ENCODE peak calls at places on chromosome 19, in nine cellular contexts. One of them, this sample, is unnamed.

GRCh38 chr19:13834308-13834790 is 39.1 kb downstream of the ZSWIM4 start:
- DNase-seq in AG10803: peak; percentile 65
- DNase-seq in foreskin fibroblast: peak; percentile 60
- DNase-seq in right atrium auricular region: no peak
- DNase-seq in cardiac fibroblast: peak; percentile 39
- DNase-seq in H9: peak; percentile 45
- DNase-seq in uterus: peak; percentile 25
- DNase-seq in GM10248: no peak
- DNase-seq in osteocyte: no peak
- DNase-seq in this sample: no peak

GRCh38 chr19:33374406-33374703 is 846 bp downstream of the CEBPG start:
- DNase-seq in GM10248: no peak
- DNase-seq in AG10803: peak; percentile 44
- DNase-seq in uterus: peak; percentile 27
- DNase-seq in cardiac fibroblast: no peak
- DNase-seq in osteocyte: no peak
- DNase-seq in foreskin fibroblast: no peak
- DNase-seq in right atrium auricular region: no peak
- DNase-seq in H9: no peak
- DNase-seq in this sample: peak; percentile 16

GRCh38 chr19:54480048-54480447 is 7.0 kb upstream of the CDC42EP5 start:
- DNase-seq in AG10803: no peak
- DNase-seq in foreskin fibroblast: no peak
- DNase-seq in right atrium auricular region: no peak
- DNase-seq in GM10248: no peak
- DNase-seq in uterus: no peak
- DNase-seq in H9: no peak
- DNase-seq in cardiac fibroblast: no peak
- DNase-seq in osteocyte: no peak
- DNase-seq in this sample: no peak

GRCh38 chr19:42846597-42846996 is 32.9 kb downstream of the PSG1 start:
- DNase-seq in AG10803: no peak
- DNase-seq in H9: no peak
- DNase-seq in right atrium auricular region: no peak
- DNase-seq in uterus: no peak
- DNase-seq in GM10248: no peak
- DNase-seq in osteocyte: no peak
- DNase-seq in foreskin fibroblast: peak; percentile 37
- DNase-seq in cardiac fibroblast: no peak
- DNase-seq in this sample: no peak

GRCh38 chr19:6674868-6675305 is 4.9 kb upstream of the TNFSF14 start:
- DNase-seq in H9: peak; percentile 85
- DNase-seq in right atrium auricular region: no peak
- DNase-seq in uterus: peak; percentile 34
- DNase-seq in foreskin fibroblast: peak; percentile 18
- DNase-seq in osteocyte: no peak
- DNase-seq in GM10248: peak; percentile 85
- DNase-seq in AG10803: peak; percentile 50
- DNase-seq in cardiac fibroblast: peak; percentile 75
- DNase-seq in this sample: peak; percentile 98

GRCh38 chr19:5941673-5942072 is 27.6 kb downstream of the CAPS start:
- DNase-seq in H9: no peak
- DNase-seq in cardiac fibroblast: no peak
- DNase-seq in foreskin fibroblast: no peak
- DNase-seq in uterus: no peak
- DNase-seq in GM10248: no peak
- DNase-seq in osteocyte: no peak
- DNase-seq in AG10803: no peak
- DNase-seq in right atrium auricular region: no peak
- DNase-seq in this sample: no peak

GRCh38 chr19:7575426-7576040 is 20.1 kb upstream of the CAMSAP3 start:
- DNase-seq in AG10803: no peak
- DNase-seq in foreskin fibroblast: peak; percentile 9
- DNase-seq in uterus: no peak
- DNase-seq in osteocyte: no peak
- DNase-seq in GM10248: peak; percentile 15
- DNase-seq in cardiac fibroblast: no peak
- DNase-seq in right atrium auricular region: no peak
- DNase-seq in H9: no peak
- DNase-seq in this sample: peak; percentile 35

GRCh38 chr19:7130043-7130442 is 60.5 kb downstream of the ZNF557 start:
- DNase-seq in foreskin fibroblast: no peak
- DNase-seq in cardiac fibroblast: no peak
- DNase-seq in uterus: no peak
- DNase-seq in H9: no peak
- DNase-seq in AG10803: no peak
- DNase-seq in right atrium auricular region: no peak
- DNase-seq in osteocyte: no peak
- DNase-seq in GM10248: no peak
- DNase-seq in this sample: no peak

GRCh38 chr19:8835877-8836276 is 3.7 kb downstream of the MBD3L1 start:
- DNase-seq in right atrium auricular region: no peak
- DNase-seq in H9: no peak
- DNase-seq in uterus: no peak
- DNase-seq in foreskin fibroblast: no peak
- DNase-seq in AG10803: no peak
- DNase-seq in cardiac fibroblast: no peak
- DNase-seq in GM10248: no peak
- DNase-seq in osteocyte: no peak
- DNase-seq in this sample: no peak

GRCh38 chr19:1063030-1063908 is 3.7 kb upstream of the ARHGAP45 start:
- DNase-seq in right atrium auricular region: no peak
- DNase-seq in osteocyte: no peak
- DNase-seq in GM10248: peak; percentile 58
- DNase-seq in H9: no peak
- DNase-seq in uterus: no peak
- DNase-seq in AG10803: no peak
- DNase-seq in cardiac fibroblast: no peak
- DNase-seq in foreskin fibroblast: no peak
- DNase-seq in this sample: peak; percentile 83

GRCh38 chr19:11766597-11767591 is at the start of gene ZNF441:
- DNase-seq in right atrium auricular region: peak; percentile 99
- DNase-seq in uterus: peak; percentile 97
- DNase-seq in GM10248: peak; percentile 94
- DNase-seq in osteocyte: peak; percentile 98
- DNase-seq in cardiac fibroblast: peak; percentile 95
- DNase-seq in foreskin fibroblast: peak; percentile 91
- DNase-seq in AG10803: peak; percentile 93
- DNase-seq in H9: peak; percentile 92
- DNase-seq in this sample: peak; percentile 98

GRCh38 chr19:55688422-55689218 is 13.6 kb downstream of the EPN1 start:
- DNase-seq in cardiac fibroblast: no peak
- DNase-seq in H9: no peak
- DNase-seq in GM10248: no peak
- DNase-seq in uterus: no peak
- DNase-seq in osteocyte: no peak
- DNase-seq in AG10803: no peak
- DNase-seq in foreskin fibroblast: no peak
- DNase-seq in right atrium auricular region: no peak
- DNase-seq in this sample: no peak

GRCh38 chr19:7348587-7349230 is at the start of gene ARHGEF18:
- DNase-seq in AG10803: no peak
- DNase-seq in H9: no peak
- DNase-seq in right atrium auricular region: no peak
- DNase-seq in GM10248: peak; percentile 65
- DNase-seq in osteocyte: no peak
- DNase-seq in cardiac fibroblast: no peak
- DNase-seq in foreskin fibroblast: no peak
- DNase-seq in uterus: no peak
- DNase-seq in this sample: peak; percentile 75

GRCh38 chr19:11364296-11364904 is 9.2 kb downstream of the PLPPR2 start:
- DNase-seq in foreskin fibroblast: no peak
- DNase-seq in osteocyte: no peak
- DNase-seq in AG10803: no peak
- DNase-seq in GM10248: no peak
- DNase-seq in uterus: no peak
- DNase-seq in right atrium auricular region: no peak
- DNase-seq in cardiac fibroblast: no peak
- DNase-seq in H9: no peak
- DNase-seq in this sample: no peak

GRCh38 chr19:55645512-55645881 is 2.0 kb downstream of the ZNF581 start:
- DNase-seq in GM10248: no peak
- DNase-seq in uterus: no peak
- DNase-seq in H9: no peak
- DNase-seq in right atrium auricular region: no peak
- DNase-seq in AG10803: no peak
- DNase-seq in cardiac fibroblast: no peak
- DNase-seq in foreskin fibroblast: no peak
- DNase-seq in osteocyte: no peak
- DNase-seq in this sample: no peak

GRCh38 chr19:48524221-48524620 is 12.6 kb upstream of the LMTK3 start:
- DNase-seq in H9: no peak
- DNase-seq in foreskin fibroblast: no peak
- DNase-seq in GM10248: no peak
- DNase-seq in osteocyte: no peak
- DNase-seq in cardiac fibroblast: no peak
- DNase-seq in right atrium auricular region: no peak
- DNase-seq in AG10803: no peak
- DNase-seq in uterus: no peak
- DNase-seq in this sample: no peak

GRCh38 chr19:43524922-43525835 is 1.8 kb downstream of the ETHE1 start:
- DNase-seq in AG10803: peak; percentile 47
- DNase-seq in GM10248: peak; percentile 63
- DNase-seq in foreskin fibroblast: no peak
- DNase-seq in uterus: peak; percentile 43
- DNase-seq in H9: peak; percentile 64
- DNase-seq in osteocyte: no peak
- DNase-seq in cardiac fibroblast: peak; percentile 67
- DNase-seq in right atrium auricular region: peak; percentile 73
- DNase-seq in this sample: peak; percentile 45

GRCh38 chr19:52896431-52897148 is 845 bp downstream of the ZNF320 start:
- DNase-seq in uterus: peak; percentile 34
- DNase-seq in foreskin fibroblast: no peak
- DNase-seq in H9: peak; percentile 40
- DNase-seq in AG10803: peak; percentile 3
- DNase-seq in osteocyte: no peak
- DNase-seq in GM10248: peak; percentile 17
- DNase-seq in right atrium auricular region: no peak
- DNase-seq in cardiac fibroblast: peak; percentile 22
- DNase-seq in this sample: peak; percentile 11

DNA sequence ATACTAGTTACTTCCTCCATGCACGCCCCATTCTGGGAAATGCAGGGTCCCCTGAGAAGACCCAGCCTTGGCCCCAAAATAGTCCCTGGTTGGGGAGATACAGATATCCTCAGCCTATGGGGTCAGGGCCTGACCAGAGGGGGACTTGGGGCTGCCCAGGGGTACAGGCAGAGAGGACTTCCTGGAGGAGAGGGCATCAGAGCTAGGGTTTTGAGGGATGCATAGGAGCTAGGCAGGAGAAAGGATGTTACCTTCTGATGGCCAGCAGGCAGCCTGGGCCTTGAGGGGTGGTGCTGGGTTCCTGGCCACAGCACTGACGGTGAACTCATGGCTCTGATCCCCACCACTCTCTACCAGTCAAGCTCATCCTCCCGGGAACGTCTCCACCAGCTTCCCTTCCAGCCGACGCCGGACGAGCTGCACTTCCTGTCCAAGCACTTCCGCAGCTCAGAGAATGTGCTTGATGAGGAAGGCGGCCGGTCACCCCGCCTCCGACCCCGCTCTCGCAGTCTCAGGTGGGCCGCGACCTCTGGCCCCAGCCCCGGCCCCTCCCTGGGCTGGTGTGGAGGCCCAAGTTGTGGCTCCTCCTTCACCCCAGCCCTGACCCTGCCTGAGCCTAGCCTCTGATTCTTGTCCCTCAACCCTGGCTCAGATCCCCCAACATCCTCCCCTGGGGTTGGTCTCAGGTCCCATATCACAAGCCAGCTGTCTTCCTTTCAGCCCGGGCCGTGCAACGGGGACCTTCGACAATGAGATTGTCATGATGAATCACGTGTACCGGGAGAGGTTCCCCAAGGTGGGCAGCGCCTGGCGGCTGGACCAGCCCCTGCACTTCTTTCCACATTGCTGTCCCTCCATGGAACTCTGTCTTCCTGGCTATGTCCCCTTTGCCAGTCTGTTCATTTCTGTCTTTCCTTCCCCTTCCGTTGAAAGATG is 25.6 kb downstream of the MAST3 start:
- DNase-seq in GM10248: no peak
- DNase-seq in uterus: no peak
- DNase-seq in osteocyte: no peak
- DNase-seq in H9: no peak
- DNase-seq in right atrium auricular region: no peak
- DNase-seq in foreskin fibroblast: no peak
- DNase-seq in cardiac fibroblast: no peak
- DNase-seq in AG10803: no peak
- DNase-seq in this sample: no peak
- TF ChIP-seq CTCF in GM10248: no peak
- TF ChIP-seq CTCF in uterus: no peak
- TF ChIP-seq CTCF in osteocyte: no peak
- TF ChIP-seq CTCF in H9: no peak
- TF ChIP-seq CTCF in right atrium auricular region: no peak
- TF ChIP-seq CTCF in foreskin fibroblast: no peak
- TF ChIP-seq CTCF in cardiac fibroblast: no peak
- TF ChIP-seq CTCF in AG10803: no peak
- TF ChIP-seq CTCF in this sample: no peak

DNA sequence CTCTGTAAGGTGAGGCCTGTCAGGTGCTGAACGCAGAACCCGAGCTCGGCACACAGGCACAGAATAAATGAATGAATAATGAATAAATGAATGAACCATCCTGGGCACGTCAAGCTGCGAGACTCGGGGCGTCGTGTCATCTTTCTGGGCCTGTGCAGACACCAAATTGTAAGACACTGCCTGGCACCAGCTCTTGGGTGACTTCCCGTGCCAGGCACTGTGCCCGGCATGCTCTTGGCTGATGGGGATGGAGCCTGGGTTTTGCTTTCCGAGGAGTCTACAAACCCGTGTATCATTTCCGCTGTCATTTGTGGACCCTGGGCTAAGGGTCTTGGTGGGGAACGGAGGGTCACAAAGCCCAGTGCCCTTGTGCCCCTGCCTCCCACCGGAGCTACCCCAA is 43.9 kb downstream of the CELF5 start:
- DNase-seq in uterus: no peak
- DNase-seq in osteocyte: no peak
- DNase-seq in cardiac fibroblast: no peak
- DNase-seq in AG10803: no peak
- DNase-seq in right atrium auricular region: no peak
- DNase-seq in GM10248: no peak
- DNase-seq in foreskin fibroblast: no peak
- DNase-seq in H9: no peak
- DNase-seq in this sample: no peak
- TF ChIP-seq CTCF in uterus: no peak
- TF ChIP-seq CTCF in osteocyte: no peak
- TF ChIP-seq CTCF in cardiac fibroblast: no peak
- TF ChIP-seq CTCF in AG10803: no peak
- TF ChIP-seq CTCF in right atrium auricular region: no peak
- TF ChIP-seq CTCF in GM10248: no peak
- TF ChIP-seq CTCF in foreskin fibroblast: no peak
- TF ChIP-seq CTCF in H9: no peak
- TF ChIP-seq CTCF in this sample: no peak

GRCh38 chr19:50536662-50537305 is 23.1 kb upstream of the ASPDH start:
- DNase-seq in cardiac fibroblast: no peak
- DNase-seq in AG10803: no peak
- DNase-seq in foreskin fibroblast: no peak
- DNase-seq in GM10248: no peak
- DNase-seq in right atrium auricular region: no peak
- DNase-seq in H9: no peak
- DNase-seq in uterus: no peak
- DNase-seq in osteocyte: no peak
- DNase-seq in this sample: no peak
- TF ChIP-seq CTCF in cardiac fibroblast: no peak
- TF ChIP-seq CTCF in AG10803: no peak
- TF ChIP-seq CTCF in foreskin fibroblast: no peak
- TF ChIP-seq CTCF in GM10248: no peak
- TF ChIP-seq CTCF in right atrium auricular region: no peak
- TF ChIP-seq CTCF in H9: peak; percentile 38
- TF ChIP-seq CTCF in uterus: no peak
- TF ChIP-seq CTCF in osteocyte: no peak
- TF ChIP-seq CTCF in this sample: no peak

GRCh38 chr19:35224681-35225604 is 3.6 kb downstream of the FAM187B start:
- DNase-seq in osteocyte: peak; percentile 81
- DNase-seq in H9: peak; percentile 80
- DNase-seq in foreskin fibroblast: no peak
- DNase-seq in cardiac fibroblast: no peak
- DNase-seq in right atrium auricular region: peak; percentile 43
- DNase-seq in AG10803: no peak
- DNase-seq in uterus: no peak
- DNase-seq in GM10248: peak; percentile 16
- DNase-seq in this sample: no peak
- TF ChIP-seq CTCF in osteocyte: no peak
- TF ChIP-seq CTCF in H9: peak; percentile 54
- TF ChIP-seq CTCF in foreskin fibroblast: no peak
- TF ChIP-seq CTCF in cardiac fibroblast: no peak
- TF ChIP-seq CTCF in right atrium auricular region: no peak
- TF ChIP-seq CTCF in AG10803: no peak
- TF ChIP-seq CTCF in uterus: no peak
- TF ChIP-seq CTCF in GM10248: no peak
- TF ChIP-seq CTCF in this sample: no peak